ENCODE peak calls at places on chromosomes 7 and 10, in seven cellular contexts. One of them, this sample, is unnamed.

GRCh38 chr7:151754688-151755130 is 122.2 kb downstream of the PRKAG2 start:
- DNase-seq in H54: no peak
- DNase-seq in NCI-H187: no peak
- DNase-seq in NCI-H1105: no peak
- DNase-seq in fibroblast of the conjunctiva: no peak
- DNase-seq in heart right ventricle: no peak
- DNase-seq in T1000: no peak
- DNase-seq in this sample: no peak

GRCh38 chr7:130957140-130957513 is 223.1 kb upstream of the KLF14 start:
- DNase-seq in H54: no peak
- DNase-seq in NCI-H187: no peak
- DNase-seq in NCI-H1105: no peak
- DNase-seq in fibroblast of the conjunctiva: no peak
- DNase-seq in heart right ventricle: no peak
- DNase-seq in T1000: no peak
- DNase-seq in this sample: no peak

GRCh38 chr10:131096031-131096430 is 215.5 kb downstream of the TCERG1L start:
- DNase-seq in H54: no peak
- DNase-seq in NCI-H187: no peak
- DNase-seq in NCI-H1105: no peak
- DNase-seq in fibroblast of the conjunctiva: no peak
- DNase-seq in heart right ventricle: no peak
- DNase-seq in T1000: no peak
- DNase-seq in this sample: no peak

GRCh38 chr7:105014725-105015630 is 973 bp downstream of the KMT2E start:
- DNase-seq in H54: no peak
- DNase-seq in NCI-H187: no peak
- DNase-seq in NCI-H1105: peak
- DNase-seq in fibroblast of the conjunctiva: no peak
- DNase-seq in heart right ventricle: no peak
- DNase-seq in T1000: no peak
- DNase-seq in this sample: peak

GRCh38 chr10:104090597-104090996 is 4.9 kb upstream of the COL17A1 start:
- DNase-seq in H54: no peak
- DNase-seq in NCI-H187: no peak
- DNase-seq in NCI-H1105: no peak
- DNase-seq in fibroblast of the conjunctiva: no peak
- DNase-seq in heart right ventricle: no peak
- DNase-seq in T1000: no peak
- DNase-seq in this sample: no peak

GRCh38 chr7:1060315-1061080 is 16.2 kb downstream of the GPR146 start:
- DNase-seq in H54: no peak
- DNase-seq in NCI-H187: no peak
- DNase-seq in NCI-H1105: no peak
- DNase-seq in fibroblast of the conjunctiva: no peak
- DNase-seq in heart right ventricle: no peak
- DNase-seq in T1000: no peak
- DNase-seq in this sample: no peak

GRCh38 chr7:55527314-55527713 is 45.0 kb downstream of the VOPP1 start:
- DNase-seq in H54: no peak
- DNase-seq in NCI-H187: no peak
- DNase-seq in NCI-H1105: peak
- DNase-seq in fibroblast of the conjunctiva: no peak
- DNase-seq in heart right ventricle: no peak
- DNase-seq in T1000: no peak
- DNase-seq in this sample: no peak

GRCh38 chr10:23331567-23332290 is 12.9 kb downstream of the C10orf67 start:
- DNase-seq in H54: no peak
- DNase-seq in NCI-H187: no peak
- DNase-seq in NCI-H1105: no peak
- DNase-seq in fibroblast of the conjunctiva: peak
- DNase-seq in heart right ventricle: no peak
- DNase-seq in T1000: no peak
- DNase-seq in this sample: no peak